ENCODE peak calls at places on chromosomes 5 and 9, in six cellular contexts. Z is occipital lobe; Y is tibial nerve; I is stimulated activated CD4-positive, alpha-beta T cell treated with anti-CD3 and anti-CD28 coated beads, Interleukin-2, amount 100 ng/mL, for 48 hours; E is choroid plexus epithelial cell; R is fibroblast of the aortic adventitia. V is an unnamed sample.

GRCh38 chr9:91411096-91411771 is 12.4 kb downstream of the NFIL3 start:
- DNase-seq in Z (no peak), Y (no peak), I (no peak), E (peak), R (peak), V (peak)

GRCh38 chr5:56011835-56012234 is 17.1 kb upstream of the IL6ST start:
- DNase-seq in Z (no peak), Y (no peak), I (no peak), E (peak), R (peak), V (peak)

GRCh38 chr5:149610583-149611250 is 29.4 kb downstream of the ARHGEF37 start:
- DNase-seq in Z (no peak), Y (no peak), I (no peak), E (no peak), R (no peak), V (no peak)

GRCh38 chr5:1298723-1299510 is 4.0 kb upstream of the TERT start:
- DNase-seq in Z (no peak), Y (no peak), I (no peak), E (no peak), R (no peak), V (no peak)

GRCh38 chr9:91341258-91341746 is 20.4 kb downstream of the AUH start:
- DNase-seq in Z (no peak), Y (no peak), I (no peak), E (no peak), R (no peak), V (no peak)

GRCh38 chr9:87718852-87719612 is 6.9 kb upstream of the CTSL start:
- DNase-seq in Z (no peak), Y (no peak), I (no peak), E (no peak), R (no peak), V (no peak)

GRCh38 chr5:50866415-50866814 is 200.0 kb downstream of the PARP8 start:
- DNase-seq in Z (no peak), Y (no peak), I (no peak), E (no peak), R (no peak), V (no peak)

GRCh38 chr9:32500768-32501167 is 25.2 kb downstream of the RIGI start:
- DNase-seq in Z (no peak), Y (no peak), I (no peak), E (peak), R (no peak), V (peak)

GRCh38 chr9:37968228-37968672 is 64.3 kb upstream of the SLC25A51 start:
- DNase-seq in Z (no peak), Y (no peak), I (no peak), E (peak), R (peak), V (peak)

GRCh38 chr5:138111937-138112336 is 27.3 kb downstream of the NME5 start:
- DNase-seq in Z (no peak), Y (no peak), I (no peak), E (peak), R (peak), V (peak)

GRCh38 chr5:140710899-140711552 is 10.8 kb downstream of the ZMAT2 start:
- DNase-seq in Z (peak), Y (peak), I (peak), E (peak), R (peak), V (peak)

GRCh38 chr9:33524431-33524947 is 438 bp downstream of the ANKRD18B start:
- DNase-seq in Z (no peak), Y (no peak), I (no peak), E (no peak), R (no peak), V (no peak)

GRCh38 chr5:125550237-125550636 is 803.8 kb upstream of the ZNF608 start:
- DNase-seq in Z (no peak), Y (no peak), I (no peak), E (peak), R (peak), V (peak)

GRCh38 chr5:161847447-161847846 is 473 bp upstream of the GABRA1 start:
- DNase-seq in Z (no peak), Y (no peak), I (no peak), E (no peak), R (no peak), V (no peak)

GRCh38 chr5:176486189-176486757 is 38.1 kb downstream of the FAF2 start:
- DNase-seq in Z (no peak), Y (no peak), I (no peak), E (no peak), R (no peak), V (no peak)

GRCh38 chr9:91580136-91580535 is 156.5 kb upstream of the NFIL3 start:
- DNase-seq in Z (no peak), Y (no peak), I (no peak), E (peak), R (peak), V (peak)

GRCh38 chr9:121738391-121738790 is 87.0 kb downstream of the DAB2IP start:
- DNase-seq in Z (no peak), Y (no peak), I (no peak), E (no peak), R (no peak), V (no peak)

GRCh38 chr5:16776611-16777251 is 159.4 kb downstream of the MYO10 start:
- DNase-seq in Z (no peak), Y (no peak), I (no peak), E (peak), R (no peak), V (peak)

GRCh38 chr5:16617272-16617973 is 626 bp upstream of the RETREG1 start:
- DNase-seq in Z (no peak), Y (no peak), I (no peak), E (no peak), R (no peak), V (no peak)